ENCODE peak calls at places on chromosomes 12 and 14, in five cellular contexts. Y is astrocyte of the cerebellum, L is dermis microvascular lymphatic vessel endothelial cell, N is AG09319, F is PC-3. A is an unnamed sample.
A peak's percentile ranks its signal among the peaks of the same experiment; 100 is the strongest.

GRCh38 chr12:57837779-57838562 is 8.6 kb downstream of the CTDSP2 start:
- DNase-seq in L (peak; percentile 70), F (peak; percentile 38), Y (no peak), N (no peak), A (no peak)

GRCh38 chr14:65079201-65079600 is 23.1 kb downstream of the MAX start:
- DNase-seq in F (no peak), Y (no peak), N (no peak), L (peak; percentile 34), A (no peak)

GRCh38 chr12:115468087-115468510 is 784.1 kb upstream of the TBX3 start:
- DNase-seq in F (peak; percentile 80), L (no peak), N (no peak), Y (no peak), A (no peak)

GRCh38 chr14:52833891-52834290 is 42.5 kb upstream of the GNPNAT1 start:
- DNase-seq in Y (no peak), F (no peak), N (no peak), L (no peak), A (no peak)

GRCh38 chr12:12684375-12685106 is 11.4 kb downstream of the GPR19 start:
- DNase-seq in L (peak; percentile 62), N (no peak), Y (peak; percentile 16), F (peak; percentile 22), A (no peak)

GRCh38 chr12:121181181-121181580 is 28.7 kb upstream of the P2RX4 start:
- DNase-seq in Y (no peak), N (peak; percentile 20), F (no peak), L (peak; percentile 55), A (no peak)

GRCh38 chr12:16526693-16527092 is 79.3 kb downstream of the LMO3 start:
- DNase-seq in Y (peak; percentile 26), F (peak; percentile 69), L (no peak), N (peak; percentile 73), A (no peak)

GRCh38 chr12:94618995-94619695 is 31.2 kb downstream of the TMCC3 start:
- DNase-seq in N (no peak), L (peak; percentile 69), F (peak; percentile 98), Y (no peak), A (no peak)

GRCh38 chr12:93698307-93699092 is 21.3 kb downstream of the CRADD start:
- DNase-seq in F (peak; percentile 42), L (no peak), Y (no peak), N (no peak), A (no peak)

GRCh38 chr12:67042697-67043131 is 226.4 kb upstream of the CAND1 start:
- DNase-seq in N (no peak), F (peak; percentile 69), Y (no peak), L (no peak), A (no peak)

GRCh38 chr12:90037740-90038139 is 329.1 kb upstream of the ATP2B1 start:
- DNase-seq in Y (no peak), N (no peak), L (no peak), F (peak; percentile 20), A (no peak)

GRCh38 chr12:29547151-29547561 is 49.7 kb upstream of the OVCH1 start:
- DNase-seq in F (peak; percentile 78), L (no peak), N (peak; percentile 84), Y (peak; percentile 67), A (no peak)

GRCh38 chr12:89636054-89636775 is 72.4 kb downstream of the ATP2B1 start:
- DNase-seq in L (no peak), F (peak; percentile 77), N (no peak), Y (no peak), A (no peak)

GRCh38 chr12:8609061-8609570 is 3.5 kb downstream of the AICDA start:
- DNase-seq in L (peak; percentile 52), Y (peak; percentile 23), F (peak; percentile 44), N (peak; percentile 4), A (no peak)

GRCh38 chr12:70885952-70886351 is 34.6 kb downstream of the PTPRR start:
- DNase-seq in Y (no peak), N (no peak), L (no peak), F (no peak), A (no peak)

GRCh38 chr14:93132472-93133065 is 16.8 kb upstream of the ITPK1 start:
- DNase-seq in Y (no peak), N (no peak), L (peak; percentile 67), F (peak; percentile 43), A (no peak)

GRCh38 chr12:25982416-25982815 is 23.9 kb downstream of the RASSF8 start:
- DNase-seq in L (no peak), F (no peak), Y (no peak), N (no peak), A (no peak)

GRCh38 chr14:93032301-93032929 is 83.3 kb downstream of the ITPK1 start:
- DNase-seq in L (no peak), Y (no peak), F (peak; percentile 54), N (peak; percentile 48), A (no peak)

GRCh38 chr12:106106892-106107291 is 31.9 kb downstream of the NUAK1 start:
- DNase-seq in N (no peak), F (peak; percentile 87), Y (no peak), L (peak; percentile 60), A (no peak)

A was measured in NK-92 treated with Interleukin-12 subunit alpha and Interleukin-12 subunit beta, amount 100 ng/mL, for 24 hours.